ENCODE peak calls at places on chromosomes 7 and 10, in ten cellular contexts. L, Q, A, O, M, D, X, V, J and E are unnamed samples.

GRCh38 chr10:92407305-92408016 is 116.5 kb downstream of the MARCHF5 start:
- DNase-seq in L (no peak), X (no peak), V (no peak), D (no peak), A (no peak), M (no peak), Q (no peak), O (no peak), J (no peak), E (no peak)

GRCh38 chr7:80244206-80244956 is 109.8 kb downstream of the GNAI1 start:
- DNase-seq in X (no peak), J (no peak), L (no peak), O (no peak), A (no peak), M (no peak), Q (no peak), V (no peak), D (no peak), E (no peak)

GRCh38 chr10:110226555-110226925 is 19.1 kb downstream of the MXI1 start:
- DNase-seq in V (no peak), A (peak), D (peak), L (peak), J (no peak), Q (no peak), X (peak), O (peak), M (peak), E (peak)

GRCh38 chr10:96491303-96491702 is 22.4 kb downstream of the TLL2 start:
- DNase-seq in V (no peak), X (no peak), M (no peak), A (no peak), O (no peak), L (no peak), D (no peak), J (no peak), Q (no peak), E (no peak)

GRCh38 chr10:91800192-91800591 is 2.0 kb downstream of the TNKS2 start:
- DNase-seq in O (no peak), Q (no peak), M (no peak), X (no peak), V (no peak), J (no peak), A (no peak), D (no peak), L (no peak), E (no peak)

GRCh38 chr10:127875916-127876315 is 16.8 kb downstream of the CLRN3 start:
- DNase-seq in V (no peak), J (no peak), O (no peak), X (no peak), M (no peak), L (no peak), Q (no peak), A (no peak), D (no peak), E (no peak)

GRCh38 chr10:34576789-34577188 is 238.3 kb downstream of the PARD3 start:
- DNase-seq in M (no peak), J (no peak), V (no peak), X (no peak), A (no peak), Q (no peak), O (no peak), L (no peak), D (no peak), E (no peak)

GRCh38 chr7:27185013-27185707 is at the start of gene HOXA11:
- DNase-seq in L (no peak), X (no peak), Q (peak), O (no peak), J (no peak), D (no peak), M (no peak), V (peak), A (peak), E (no peak)

GRCh38 chr7:159211540-159212182 is 67.0 kb upstream of the VIPR2 start:
- DNase-seq in D (no peak), Q (no peak), V (no peak), A (no peak), J (no peak), L (no peak), X (no peak), O (no peak), M (no peak), E (no peak)

GRCh38 chr7:135980665-135981180 is 3.6 kb upstream of the MTPN start:
- DNase-seq in M (no peak), V (no peak), J (no peak), O (peak), A (no peak), X (no peak), Q (no peak), D (no peak), L (no peak), E (no peak)

GRCh38 chr7:151431768-151432311 is 8.1 kb downstream of the CRYGN start:
- DNase-seq in V (peak), X (no peak), D (no peak), O (no peak), Q (no peak), J (no peak), L (no peak), A (no peak), M (no peak), E (no peak)

GRCh38 chr10:61882621-61883375 is 18.7 kb upstream of the ARID5B start:
- DNase-seq in V (no peak), A (no peak), O (peak), X (no peak), L (no peak), Q (no peak), D (no peak), J (no peak), M (no peak), E (no peak)

GRCh38 chr10:33661580-33662269 is 327.3 kb upstream of the NRP1 start:
- DNase-seq in M (peak), A (peak), V (peak), J (no peak), L (peak), D (peak), Q (no peak), O (no peak), X (no peak), E (peak)

GRCh38 chr10:78937800-78938694 is 130.7 kb upstream of the ZMIZ1 start:
- DNase-seq in O (peak), M (no peak), A (no peak), X (no peak), J (peak), Q (no peak), D (peak), V (peak), L (no peak), E (no peak)

GRCh38 chr10:14583252-14583651 is 191.4 kb downstream of the FAM107B start:
- DNase-seq in X (no peak), Q (no peak), J (no peak), M (no peak), D (no peak), O (peak), A (no peak), V (peak), L (no peak), E (no peak)

GRCh38 chr7:3095046-3095445 is 51.4 kb upstream of the CARD11 start:
- DNase-seq in J (peak), Q (no peak), O (peak), V (peak), L (no peak), A (no peak), D (no peak), X (no peak), M (no peak), E (no peak)

GRCh38 chr10:3048114-3049019 is 19.0 kb upstream of the PFKP start:
- DNase-seq in A (no peak), L (no peak), M (no peak), V (no peak), Q (peak), O (no peak), X (no peak), J (no peak), D (no peak), E (no peak)

GRCh38 chr7:101555921-101556275 is 73.2 kb downstream of the MYL10 start:
- DNase-seq in L (no peak), D (no peak), A (no peak), Q (no peak), X (no peak), V (no peak), J (no peak), O (no peak), M (no peak), E (no peak)

GRCh38 chr7:157587487-157588270 is 250.9 kb downstream of the DNAJB6 start:
- DNase-seq in V (peak), M (no peak), L (no peak), O (no peak), Q (no peak), J (no peak), X (no peak), D (no peak), A (no peak), E (no peak)

GRCh38 chr7:20343211-20343610 is 12.5 kb downstream of the ITGB8 start:
- DNase-seq in J (no peak), A (no peak), D (no peak), Q (no peak), X (no peak), L (no peak), O (no peak), V (no peak), M (no peak), E (no peak)

GRCh38 chr7:110771717-110772116 is 319.2 kb upstream of the LRRN3 start:
- DNase-seq in Q (no peak), D (no peak), A (no peak), V (no peak), X (no peak), J (no peak), M (no peak), O (no peak), L (no peak), E (no peak)

GRCh38 chr10:29212597-29212996 is 76.3 kb upstream of the LYZL1 start:
- DNase-seq in M (no peak), L (no peak), D (no peak), X (no peak), J (no peak), O (no peak), A (no peak), V (no peak), Q (no peak), E (no peak)

GRCh38 chr10:103701380-103702222 is 153.8 kb downstream of the SH3PXD2A start:
- DNase-seq in D (no peak), V (no peak), A (no peak), M (no peak), J (no peak), L (no peak), Q (no peak), O (no peak), X (no peak), E (no peak)

GRCh38 chr10:101287922-101288638 is 58.8 kb upstream of the LBX1 start:
- DNase-seq in V (no peak), X (no peak), M (peak), O (no peak), A (peak), J (no peak), L (no peak), D (no peak), Q (peak), E (no peak)

GRCh38 chr10:35438718-35439117 is 102.4 kb downstream of the CCNY start:
- DNase-seq in X (no peak), Q (no peak), V (no peak), M (no peak), O (no peak), J (no peak), D (no peak), L (no peak), A (no peak), E (no peak)

GRCh38 chr10:132497788-132498561 is 39.6 kb upstream of the INPP5A start:
- DNase-seq in M (no peak), A (no peak), O (no peak), Q (no peak), X (no peak), J (no peak), L (no peak), V (peak), D (no peak), E (no peak)

GRCh38 chr10:72935358-72935757 is 19.2 kb downstream of the PLA2G12B start:
- DNase-seq in L (no peak), D (no peak), Q (no peak), A (no peak), X (no peak), O (no peak), M (no peak), V (no peak), J (no peak), E (no peak)